ENCODE peak calls at places on chromosomes 7 and 10, in nine cellular contexts. M is mammary epithelial cell; Q is CD8-positive, alpha-beta T cell; C is Panc1; V is heart right ventricle; O is H1; L is esophagus squamous epithelium; S is left ventricle myocardium inferior; A is cardiac muscle cell. K is an unnamed sample. For H3K36me3, the result is how much of the 10 kb centered on the place peaks cover.

GRCh38 chr7:79789584-79790345 is 336.3 kb upstream of the MAGI2 start:
- DNase-seq in M (no peak), Q (no peak), C (no peak), V (no peak), O (no peak), L (no peak), S (no peak), A (peak), K (no peak)

GRCh38 chr10:77165445-77166316 is 471.9 kb downstream of the KCNMA1 start:
- DNase-seq in M (peak), Q (no peak), C (peak), V (peak), O (peak), L (no peak), S (no peak), A (peak), K (no peak)

GRCh38 chr10:7972367-7972766 is 82.1 kb upstream of the GATA3 start:
- DNase-seq in M (no peak), Q (no peak), C (no peak), V (no peak), O (no peak), L (no peak), S (no peak), A (no peak), K (no peak)

GRCh38 chr7:82530361-82530760 is 86.8 kb upstream of the CACNA2D1 start:
- DNase-seq in M (no peak), Q (no peak), C (no peak), V (no peak), O (no peak), L (no peak), S (no peak), A (peak), K (no peak)

GRCh38 chr10:99917963-99918825 is 91.6 kb downstream of the DNMBP start:
- DNase-seq in M (peak), Q (no peak), C (no peak), V (peak), O (peak), L (no peak), S (peak), A (peak), K (peak)

GRCh38 chr10:25257646-25258045 is 82.8 kb downstream of the GPR158 start:
- DNase-seq in M (no peak), Q (no peak), C (no peak), V (no peak), O (no peak), L (no peak), S (no peak), A (peak), K (no peak)

GRCh38 chr10:128018236-128018635 is 108.0 kb downstream of the MKI67 start:
- DNase-seq in M (no peak), Q (no peak), C (no peak), V (peak), O (no peak), L (no peak), S (no peak), A (peak), K (no peak)

GRCh38 chr7:148264933-148265557 is 325.5 kb upstream of the C7orf33 start:
- DNase-seq in M (peak), Q (no peak), C (peak), V (no peak), O (no peak), L (no peak), S (no peak), A (peak), K (no peak)

GRCh38 chr10:122510736-122511135 is 49.4 kb downstream of the HTRA1 start:
- DNase-seq in M (no peak), Q (no peak), C (no peak), V (no peak), O (no peak), L (no peak), S (no peak), A (no peak), K (no peak)

GRCh38 chr7:140005754-140006503 is 56.8 kb downstream of the PARP12 start:
- DNase-seq in M (no peak), Q (no peak), C (no peak), V (no peak), O (peak), L (no peak), S (no peak), A (peak), K (no peak)

GRCh38 chr7:33334349-33334748 is 205.0 kb downstream of the BBS9 start:
- DNase-seq in M (peak), Q (no peak), C (no peak), V (no peak), O (no peak), L (no peak), S (no peak), A (peak), K (no peak)

GRCh38 chr10:133158756-133159610 is 1.0 kb upstream of the KNDC1 start:
- DNase-seq in M (no peak), Q (no peak), C (no peak), V (no peak), O (no peak), L (no peak), S (no peak), A (peak), K (no peak)

GRCh38 chr7:12584940-12585339 is 14.4 kb downstream of the SCIN start:
- DNase-seq in M (no peak), Q (no peak), C (no peak), V (peak), O (no peak), L (no peak), S (no peak), A (no peak), K (no peak)

GRCh38 chr7:155392726-155393570 is 65.0 kb upstream of the EN2 start:
- DNase-seq in M (no peak), Q (no peak), C (no peak), V (no peak), O (no peak), L (no peak), S (no peak), A (no peak), K (no peak)

GRCh38 chr7:42745357-42746022 is 166.4 kb downstream of the C7orf25 start:
- DNase-seq in M (no peak), Q (no peak), C (peak), V (peak), O (peak), L (no peak), S (peak), A (peak), K (no peak)

GRCh38 chr10:102674566-102674965 is 30.3 kb downstream of the TRIM8 start:
- DNase-seq in M (no peak), Q (no peak), C (no peak), V (no peak), O (no peak), L (no peak), S (no peak), A (no peak), K (no peak)

GRCh38 chr7:22653981-22654380 is 73.0 kb upstream of the IL6 start:
- DNase-seq in M (no peak), Q (no peak), C (no peak), V (no peak), O (no peak), L (no peak), S (no peak), A (peak), K (no peak)

GRCh38 chr7:151342811-151343210 is 1.2 kb downstream of the NUB1 start:
- DNase-seq in M (peak), Q (no peak), C (no peak), V (no peak), O (peak), L (no peak), S (no peak), A (no peak), K (no peak)

GRCh38 chr7:16098585-16099179 is 322.7 kb downstream of the CRPPA start:
- DNase-seq in M (no peak), Q (no peak), C (peak), V (peak), O (no peak), L (no peak), S (no peak), A (peak), K (no peak)

GRCh38 chr7:69596723-69597277 is 1.5 kb upstream of the AUTS2 start:
- DNase-seq in M (no peak), Q (no peak), C (no peak), V (no peak), O (no peak), L (no peak), S (no peak), A (no peak), K (no peak)

GRCh38 chr7:36642414-36642813 is 81.9 kb downstream of the AOAH start:
- DNase-seq in M (no peak), Q (no peak), C (no peak), V (no peak), O (no peak), L (no peak), S (no peak), A (no peak), K (no peak)

GRCh38 chr7:28596245-28596935 is 184.1 kb downstream of the CREB5 start:
- DNase-seq in M (no peak), Q (no peak), C (no peak), V (no peak), O (no peak), L (no peak), S (no peak), A (peak), K (no peak)

GRCh38 chr10:61157182-61157581 is 213.2 kb upstream of the RHOBTB1 start:
- DNase-seq in M (no peak), Q (no peak), C (no peak), V (no peak), O (no peak), L (no peak), S (no peak), A (peak), K (no peak)

GRCh38 chr7:98211221-98211675 is at the start of gene BHLHA15:
- DNase-seq in M (no peak), Q (no peak), C (no peak), V (no peak), O (no peak), L (no peak), S (no peak), A (no peak), K (no peak)

GRCh38 chr7:125122225-125122624 is 192.6 kb upstream of the POT1 start:
- DNase-seq in M (no peak), Q (no peak), C (no peak), V (no peak), O (no peak), L (no peak), S (no peak), A (peak), K (no peak)

GRCh38 chr7:51633596-51633995 is 317.0 kb upstream of the COBL start:
- DNase-seq in M (no peak), Q (no peak), C (no peak), V (no peak), O (no peak), L (no peak), S (no peak), A (no peak), K (no peak)

GRCh38 chr7:94325121-94325475 is 69.6 kb upstream of the COL1A2 start:
- DNase-seq in M (no peak), Q (no peak), C (no peak), V (no peak), O (no peak), L (no peak), S (no peak), A (no peak), K (no peak)

GRCh38 chr7:29194206-29194593 is 375 bp upstream of the CHN2 start:
- DNase-seq in M (no peak), Q (no peak), C (no peak), V (no peak), O (no peak), L (no peak), S (peak), A (peak), K (no peak)

GRCh38 chr7:37882086-37882485 is 33.7 kb downstream of the NME8 start:
- DNase-seq in M (no peak), Q (no peak), C (no peak), V (no peak), O (no peak), L (no peak), S (no peak), A (no peak), K (no peak)

GRCh38 chr10:117248700-117249465 is 8.0 kb downstream of the SLC18A2 start:
- DNase-seq in M (no peak), Q (no peak), C (no peak), V (no peak), O (no peak), L (no peak), S (no peak), A (peak), K (no peak)

GRCh38 chr7:96827701-96828100 is 118.1 kb upstream of the SEM1 start:
- DNase-seq in M (no peak), Q (no peak), C (no peak), V (no peak), O (no peak), L (no peak), S (no peak), A (no peak), K (no peak)

GRCh38 chr7:132125872-132126595 is 450.2 kb downstream of the PLXNA4 start:
- DNase-seq in M (no peak), Q (no peak), C (no peak), V (no peak), O (no peak), L (no peak), S (no peak), A (no peak), K (no peak)

GRCh38 chr7:66055321-66055956 is 20.2 kb upstream of the ASL start:
- DNase-seq in M (no peak), Q (no peak), C (no peak), V (no peak), O (no peak), L (no peak), S (no peak), A (peak), K (peak)

GRCh38 chr7:94190599-94191061 is 186.5 kb upstream of the BET1 start:
- DNase-seq in M (peak), Q (no peak), C (no peak), V (peak), O (no peak), L (no peak), S (no peak), A (peak), K (peak)

GRCh38 chr7:23530355-23530754 is 1.4 kb downstream of the TRA2A start:
- DNase-seq in M (peak), Q (no peak), C (no peak), V (no peak), O (no peak), L (no peak), S (no peak), A (peak), K (no peak)

DNA sequence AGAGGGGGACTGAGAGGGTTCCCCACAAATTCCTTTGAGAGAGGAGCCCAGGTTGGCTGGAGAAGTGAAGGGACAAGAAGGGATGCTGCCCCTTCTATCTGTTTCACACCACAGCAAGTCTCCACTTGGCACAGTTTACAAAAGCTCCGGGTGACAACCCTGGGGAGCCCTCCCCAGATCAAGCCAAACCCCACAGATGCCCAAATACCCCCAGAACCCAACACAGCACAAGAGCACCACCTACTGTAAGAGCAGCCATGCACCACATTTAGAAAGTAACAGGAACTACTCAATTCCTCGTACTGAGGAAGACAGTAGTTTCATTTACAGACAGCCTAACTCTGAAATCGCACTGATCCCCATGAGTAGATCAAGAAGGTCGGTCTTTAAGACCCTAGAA is 67.8 kb upstream of the ATP6V0A4 start:
- DNase-seq in M (no peak), Q (no peak), C (no peak), V (no peak), O (peak), L (no peak), S (no peak), A (peak), K (no peak)
- H3K36me3 ChIP-seq in M (under half), Q (under half), C (under half), V (under half), O (under half), L (under half), S (under half), A (under half), K (under half)

DNA sequence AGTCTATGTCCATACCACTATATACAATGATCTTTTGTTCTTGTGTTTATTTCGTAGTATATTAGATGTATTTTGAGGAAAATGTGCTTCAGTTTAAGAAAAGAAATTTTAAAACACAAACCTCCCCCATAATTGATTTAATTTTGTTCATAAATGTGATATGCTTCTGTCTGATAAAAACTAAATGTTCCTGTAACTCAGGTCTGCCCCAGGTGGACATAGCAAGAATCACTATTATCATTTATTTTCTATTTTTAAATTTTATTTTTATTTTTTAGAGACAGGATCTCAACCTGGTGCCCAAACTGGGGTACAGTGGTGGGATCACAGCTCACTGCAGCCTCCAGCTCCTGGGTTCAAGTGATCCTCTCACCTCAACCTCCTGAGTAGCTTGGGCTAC is 43.2 kb downstream of the BEND7 start:
- DNase-seq in M (no peak), Q (no peak), C (no peak), V (no peak), O (no peak), L (no peak), S (no peak), A (peak), K (no peak)
- TF ChIP-seq CTCF in M (peak), Q (no peak), C (peak), V (peak), O (no peak), L (peak), S (peak), A (peak), K (peak)

GRCh38 chr10:45419673-45420020 is 45.6 kb downstream of the ALOX5 start:
- DNase-seq in M (no peak), Q (no peak), C (no peak), V (peak), O (no peak), L (no peak), S (no peak), A (no peak), K (no peak)
- H3K4me3 ChIP-seq in M (no peak), Q (peak), C (no peak), V (peak), O (peak), L (peak), S (peak), A (peak), K (peak)

DNA sequence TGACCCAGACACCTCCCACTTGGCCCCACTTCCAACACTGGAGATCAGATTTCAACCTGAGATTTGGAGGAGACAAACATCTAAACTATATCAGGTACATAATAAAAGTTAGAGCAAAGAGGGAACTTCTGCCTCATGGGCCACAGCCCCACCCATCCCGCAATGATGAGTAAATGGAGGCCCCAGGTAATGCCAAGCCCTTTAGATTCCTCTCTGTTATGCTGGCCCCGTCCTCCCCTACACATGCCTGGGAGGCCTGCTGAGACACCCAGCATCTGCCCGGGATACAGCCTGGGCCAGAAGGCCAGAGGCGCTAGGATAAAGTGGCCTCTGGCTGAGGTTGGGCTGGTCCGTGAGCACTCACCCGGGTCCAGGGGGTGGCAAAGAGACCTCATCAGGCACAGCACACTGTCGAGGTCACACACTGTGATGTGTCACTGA is 185.5 kb upstream of the SH2B2 start:
- DNase-seq in M (peak), Q (no peak), C (no peak), V (no peak), O (peak), L (no peak), S (no peak), A (no peak), K (no peak)
- H3K36me3 ChIP-seq in M (under half), Q (under half), C (under half), V (half or more), O (under half), L (under half), S (half or more), A (under half), K (under half)

DNA sequence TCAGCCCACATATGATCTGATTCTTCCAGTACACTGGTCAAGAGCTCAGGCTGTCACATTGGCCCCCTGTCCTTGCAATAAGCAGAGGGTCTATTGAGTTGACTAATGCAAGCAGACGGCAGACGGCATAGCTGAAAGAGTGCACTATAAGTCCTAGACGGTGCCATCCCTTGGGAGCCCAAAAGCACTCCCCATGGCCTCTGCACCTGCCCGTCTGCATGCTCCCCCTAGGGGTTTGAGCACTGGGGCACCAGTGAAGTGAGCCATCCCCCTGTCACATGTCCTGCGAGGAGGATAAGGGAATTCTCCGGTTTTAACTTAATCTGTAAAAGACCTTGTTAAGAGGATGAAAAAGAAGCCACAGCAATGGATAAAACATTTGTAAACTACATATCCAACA is 181.6 kb upstream of the PRSS1 start:
- DNase-seq in M (no peak), Q (no peak), C (no peak), V (no peak), O (no peak), L (no peak), S (no peak), A (no peak), K (no peak)
- TF ChIP-seq CTCF in M (no peak), Q (no peak), C (no peak), V (no peak), O (peak), L (no peak), S (no peak), A (no peak), K (no peak)

DNA sequence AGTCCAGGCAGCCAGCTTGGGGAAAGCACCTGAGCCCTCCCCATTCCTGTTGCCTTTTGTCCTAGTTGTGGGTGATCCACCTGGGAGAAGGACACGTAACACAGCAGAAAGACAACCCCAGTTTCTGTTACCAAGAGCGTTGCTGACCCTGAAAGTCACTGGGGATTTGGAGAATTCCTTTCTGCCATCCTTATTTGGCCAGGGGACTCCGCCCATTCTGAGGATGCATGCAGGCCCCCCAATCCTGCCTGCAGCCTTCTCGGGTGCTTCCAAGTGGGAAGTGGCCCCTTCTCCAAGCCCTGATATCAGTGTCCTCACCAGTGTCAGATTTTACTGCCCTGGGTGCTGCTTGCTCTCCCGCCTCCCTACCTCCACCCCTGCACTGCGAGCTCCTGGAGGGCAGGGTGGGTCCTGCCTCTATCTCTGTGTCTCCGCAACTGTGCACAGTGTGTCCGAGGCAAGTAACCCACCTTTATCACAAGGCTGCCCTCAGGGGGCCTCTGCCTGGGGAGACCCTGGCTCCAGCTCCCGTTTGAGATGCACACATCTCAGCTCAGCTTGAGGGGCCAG is 9.2 kb upstream of the ADCY1 start:
- DNase-seq in M (no peak), Q (no peak), C (no peak), V (no peak), O (no peak), L (no peak), S (no peak), A (no peak), K (no peak)
- H3K4me3 ChIP-seq in M (no peak), Q (no peak), C (no peak), V (no peak), O (no peak), L (no peak), S (peak), A (no peak), K (no peak)

K was measured in BJ.